ENCODE peak calls at places on chromosomes 11 and 22, in four cellular contexts. W, A, H and Q are unnamed samples.

GRCh38 chr11:65432686-65433582 is 10.3 kb downstream of the NEAT1 start:
- DNase-seq in H (no peak), A (no peak), W (no peak), Q (no peak)

GRCh38 chr11:94675788-94676187 is 92.4 kb upstream of the AMOTL1 start:
- DNase-seq in A (no peak), W (no peak), H (no peak), Q (no peak)

GRCh38 chr11:83257638-83258229 is 28.4 kb downstream of the CCDC90B start:
- DNase-seq in H (peak; percentile 56), W (no peak), A (no peak), Q (no peak)

GRCh38 chr22:41184679-41185078 is 20.4 kb upstream of the L3MBTL2 start:
- DNase-seq in H (no peak), A (no peak), W (no peak), Q (peak; percentile 67)

GRCh38 chr22:17792289-17792688 is 18.0 kb upstream of the BID start:
- DNase-seq in H (no peak), W (peak; percentile 64), A (no peak), Q (peak; percentile 70)

GRCh38 chr11:84249344-84250135 is 963.4 kb upstream of the CCDC90B start:
- DNase-seq in W (no peak), H (no peak), A (peak; percentile 25), Q (no peak)

GRCh38 chr11:69442807-69443137 is 38.7 kb upstream of the LINC01488 start:
- DNase-seq in W (peak; percentile 66), A (no peak), H (peak; percentile 80), Q (no peak)

GRCh38 chr11:122523841-122524531 is 131.5 kb upstream of the UBASH3B start:
- DNase-seq in A (no peak), H (no peak), W (no peak), Q (no peak)

GRCh38 chr11:84558085-84558905 is 1068.8 kb downstream of the DLG2 start:
- DNase-seq in W (peak; percentile 16), A (no peak), H (peak; percentile 80), Q (no peak)

GRCh38 chr22:29635734-29636357 is 32.4 kb downstream of the NF2 start:
- DNase-seq in H (peak; percentile 32), A (peak; percentile 23), W (peak; percentile 30), Q (no peak)

GRCh38 chr22:35705141-35705540 is 12.5 kb upstream of the APOL5 start:
- DNase-seq in A (no peak), H (no peak), W (no peak), Q (no peak)

GRCh38 chr11:78228467-78228866 is 39.7 kb downstream of the USP35 start:
- DNase-seq in W (peak; percentile 66), H (peak; percentile 65), A (peak; percentile 51), Q (no peak)

GRCh38 chr11:65979261-65979759 is 17.8 kb downstream of the SART1 start:
- DNase-seq in H (no peak), A (no peak), W (no peak), Q (no peak)

GRCh38 chr11:130509942-130510341 is 61.5 kb downstream of the ADAMTS15 start:
- DNase-seq in W (no peak), H (no peak), A (no peak), Q (peak; percentile 34)

GRCh38 chr11:127059286-127060200 is 59.0 kb upstream of the KIRREL3 start:
- DNase-seq in H (no peak), W (no peak), A (no peak), Q (no peak)

GRCh38 chr11:74012072-74012809 is 3.4 kb upstream of the UCP3 start:
- DNase-seq in A (no peak), H (no peak), W (no peak), Q (no peak)

GRCh38 chr11:84890706-84891105 is 736.4 kb downstream of the DLG2 start:
- DNase-seq in H (no peak), A (no peak), W (no peak), Q (no peak)

GRCh38 chr11:125569913-125570621 is 790 bp downstream of the EI24 start:
- DNase-seq in A (no peak), H (no peak), W (no peak), Q (no peak)

GRCh38 chr22:17130199-17130598 is 9.0 kb upstream of the TMEM121B start:
- DNase-seq in W (no peak), A (no peak), H (no peak), Q (no peak)

GRCh38 chr11:74138572-74138971 is 32.2 kb downstream of the C2CD3 start:
- DNase-seq in W (peak; percentile 58), A (no peak), H (peak; percentile 93), Q (no peak)

GRCh38 chr22:45200230-45200629 is 36.5 kb downstream of the NUP50 start:
- DNase-seq in W (no peak), A (no peak), H (no peak), Q (no peak)

GRCh38 chr11:33195391-33196190 is 34.3 kb upstream of the CSTF3 start:
- DNase-seq in H (no peak), A (no peak), W (no peak), Q (no peak)

GRCh38 chr11:84720706-84721402 is 906.3 kb downstream of the DLG2 start:
- DNase-seq in A (no peak), W (no peak), H (no peak), Q (peak; percentile 77)

GRCh38 chr11:118215262-118215661 is 9.5 kb downstream of the JAML start:
- DNase-seq in H (no peak), A (no peak), W (no peak), Q (no peak)

GRCh38 chr11:20909995-20910726 is 240.8 kb downstream of the NELL1 start:
- DNase-seq in H (no peak), A (no peak), W (no peak), Q (no peak)

GRCh38 chr22:43526951-43527350 is 115.1 kb downstream of the MPPED1 start:
- DNase-seq in A (no peak), W (no peak), H (no peak), Q (no peak)

GRCh38 chr11:32029721-32030120 is 61.2 kb upstream of the RCN1 start:
- DNase-seq in W (no peak), H (no peak), A (no peak), Q (no peak)

GRCh38 chr22:27252282-27253049 is 549.1 kb downstream of the MN1 start:
- DNase-seq in W (no peak), A (no peak), H (no peak), Q (no peak)

DNA sequence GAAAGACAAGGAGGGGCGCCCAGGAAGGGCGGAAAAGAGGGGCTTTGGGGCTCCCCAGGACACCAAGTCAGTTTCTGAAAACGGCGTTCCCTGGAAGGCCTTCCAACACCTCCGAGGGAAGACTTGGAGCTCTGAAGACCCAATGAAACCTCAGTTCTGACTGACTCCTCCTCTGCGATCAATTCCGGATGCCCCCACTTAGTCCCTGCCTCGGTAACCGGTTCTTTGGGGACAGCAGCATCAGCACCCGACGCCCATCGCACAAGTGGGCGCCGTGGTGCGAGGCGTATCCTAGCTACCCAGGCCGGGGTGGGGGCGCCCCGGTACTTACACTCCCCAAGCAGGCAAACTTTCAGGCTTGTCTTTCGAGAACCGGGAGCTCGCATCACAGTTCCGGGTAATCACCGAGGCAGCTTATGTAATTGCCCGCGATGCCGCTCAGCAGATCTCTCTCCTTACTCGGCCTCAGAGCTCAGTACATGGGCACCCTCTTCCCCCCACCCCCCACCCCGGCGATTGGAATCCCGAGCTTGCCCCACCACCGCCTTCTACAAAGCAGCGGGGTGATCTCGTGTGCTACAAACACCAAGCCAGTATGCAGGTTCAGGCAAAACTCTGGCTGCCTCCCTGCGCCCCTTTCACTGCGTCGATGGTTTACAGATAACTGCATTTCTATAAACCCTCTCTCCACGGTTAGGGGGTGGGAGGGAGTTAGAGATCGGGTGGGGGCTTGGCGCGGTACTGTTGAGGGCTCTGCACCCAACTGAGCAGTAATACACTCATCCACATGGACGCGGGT is 2.0 kb downstream of the TENM4 start:
- DNase-seq in W (no peak), H (no peak), A (no peak), Q (no peak)
- TF ChIP-seq BRCA1 in W (no peak), H (no peak), A (no peak), Q (no peak)

GRCh38 chr11:34792143-34792542 is 124.0 kb downstream of the APIP start:
- DNase-seq in H (no peak), A (no peak), W (peak; percentile 66), Q (no peak)
- TF ChIP-seq BRCA1 in H (no peak), A (no peak), W (no peak), Q (no peak)

DNA sequence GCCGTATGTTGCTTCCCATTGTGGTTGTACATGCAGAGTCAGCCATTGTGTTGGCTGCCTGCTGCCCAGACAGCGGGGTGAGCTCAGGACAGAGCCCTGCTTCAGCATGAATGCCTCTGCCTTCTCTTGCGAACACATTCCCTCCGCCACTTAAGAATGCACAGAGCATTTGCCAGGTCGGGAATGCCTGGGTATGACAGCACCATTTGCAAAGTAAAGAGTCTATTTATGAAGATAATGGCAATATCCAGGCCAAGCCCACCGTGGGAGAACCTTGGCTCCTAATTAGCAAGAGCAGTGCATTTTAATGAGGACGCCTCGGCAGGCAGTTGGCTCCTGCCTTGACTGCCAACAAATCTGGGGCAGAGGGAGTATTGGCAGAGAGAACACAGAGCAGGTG is 62.5 kb upstream of the SORL1 start:
- DNase-seq in A (no peak), W (no peak), H (no peak), Q (no peak)
- TF ChIP-seq BRCA1 in A (no peak), W (no peak), H (no peak), Q (no peak)

DNA sequence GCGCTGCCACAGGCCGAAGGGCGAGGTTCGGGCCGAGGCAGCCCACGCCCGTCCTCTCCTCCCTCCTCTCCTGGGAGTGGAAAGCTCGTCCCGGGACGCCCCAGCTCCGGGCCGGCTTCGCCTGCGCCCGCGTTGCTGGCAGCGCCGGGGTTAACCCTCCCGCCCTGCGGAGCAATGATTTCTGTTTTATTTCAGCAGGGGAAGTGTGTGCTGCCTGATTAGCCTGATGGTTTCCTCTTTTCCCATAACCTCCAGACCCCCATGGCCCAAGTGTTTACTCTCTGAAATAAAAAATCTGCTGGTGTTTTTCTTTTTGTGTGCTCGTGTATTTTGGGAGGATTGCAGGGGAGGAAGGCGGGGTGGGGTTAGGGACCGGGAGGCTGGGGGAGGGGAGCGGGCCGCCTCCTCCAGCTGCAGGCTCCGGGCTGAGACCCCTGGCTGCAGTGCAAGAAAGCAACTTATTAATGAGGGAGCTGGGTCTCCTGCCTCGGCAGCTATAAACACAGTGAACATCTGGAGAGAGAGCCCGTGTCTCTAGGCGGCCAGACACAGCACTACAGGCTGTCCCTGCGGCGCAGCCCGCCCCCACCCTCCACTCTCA is 38.6 kb downstream of the ETS1 start:
- DNase-seq in H (no peak), W (no peak), A (no peak), Q (peak; percentile 64)
- TF ChIP-seq BRCA1 in H (no peak), W (no peak), A (no peak), Q (no peak)

GRCh38 chr22:46696614-46697013 is 41.4 kb downstream of the CERK start:
- DNase-seq in A (no peak), W (no peak), H (no peak), Q (no peak)

GRCh38 chr22:46693634-46694422 is 44.2 kb downstream of the CERK start:
- DNase-seq in A (no peak), W (no peak), H (no peak), Q (no peak)

GRCh38 chr22:46694423-46695170 is 43.5 kb downstream of the CERK start:
- DNase-seq in H (no peak), A (no peak), W (no peak), Q (no peak)

GRCh38 chr22:46696225-46696518 is 41.9 kb downstream of the CERK start:
- DNase-seq in W (no peak), A (no peak), H (no peak), Q (no peak)

GRCh38 chr22:46695346-46696224 is 42.5 kb downstream of the CERK start:
- DNase-seq in W (no peak), H (no peak), A (no peak), Q (no peak)
- TF ChIP-seq BRCA1 in W (no peak), H (no peak), A (no peak), Q (no peak)